ENCODE peak calls at places on chromosome 6, in four cellular contexts. One of them, this sample, is unnamed.

GRCh38 chr6:43359381-43359780 is 10.1 kb downstream of the ZNF318 start:
- DNase-seq in CD8-positive, alpha-beta memory T cell: no peak
- DNase-seq in astrocyte of the cerebellum: no peak
- DNase-seq in fibroblast of mammary gland: no peak
- DNase-seq in this sample: no peak

GRCh38 chr6:82397962-82398692 is 34.5 kb downstream of the TPBG start:
- DNase-seq in CD8-positive, alpha-beta memory T cell: no peak
- DNase-seq in fibroblast of mammary gland: peak
- DNase-seq in astrocyte of the cerebellum: peak
- DNase-seq in this sample: no peak

GRCh38 chr6:27138837-27139752 is 108.4 kb upstream of the PRSS16 start:
- DNase-seq in CD8-positive, alpha-beta memory T cell: peak
- DNase-seq in fibroblast of mammary gland: peak
- DNase-seq in astrocyte of the cerebellum: no peak
- DNase-seq in this sample: no peak

GRCh38 chr6:160261991-160262718 is 3.5 kb upstream of the SLC22A2 start:
- DNase-seq in fibroblast of mammary gland: no peak
- DNase-seq in CD8-positive, alpha-beta memory T cell: no peak
- DNase-seq in astrocyte of the cerebellum: no peak
- DNase-seq in this sample: no peak

GRCh38 chr6:156883497-156884252 is 106.5 kb downstream of the ARID1B start:
- DNase-seq in CD8-positive, alpha-beta memory T cell: no peak
- DNase-seq in astrocyte of the cerebellum: no peak
- DNase-seq in fibroblast of mammary gland: peak
- DNase-seq in this sample: no peak

GRCh38 chr6:70310063-70310694 is 7.3 kb upstream of the COL9A1 start:
- DNase-seq in CD8-positive, alpha-beta memory T cell: no peak
- DNase-seq in fibroblast of mammary gland: peak
- DNase-seq in astrocyte of the cerebellum: peak
- DNase-seq in this sample: no peak

GRCh38 chr6:90003069-90003800 is 109.0 kb downstream of the GJA10 start:
- DNase-seq in fibroblast of mammary gland: no peak
- DNase-seq in CD8-positive, alpha-beta memory T cell: no peak
- DNase-seq in astrocyte of the cerebellum: no peak
- DNase-seq in this sample: no peak

GRCh38 chr6:1066449-1066848 is 245.4 kb upstream of the FOXQ1 start:
- DNase-seq in CD8-positive, alpha-beta memory T cell: no peak
- DNase-seq in fibroblast of mammary gland: no peak
- DNase-seq in astrocyte of the cerebellum: no peak
- DNase-seq in this sample: no peak

This sample was measured in NCI-H2171.